ENCODE peak calls at places on chromosome 4, in eight cellular contexts. P, H, D, R, E, B, Y and Q are unnamed samples.

GRCh38 chr4:106569151-106570029 is 200.8 kb upstream of the GIMD1 start:
- DNase-seq in P (no peak), H (no peak), D (no peak), R (no peak), E (no peak), B (no peak), Y (no peak), Q (no peak)

GRCh38 chr4:81422591-81422990 is 49.1 kb downstream of the RASGEF1B start:
- DNase-seq in P (no peak), H (no peak), D (no peak), R (no peak), E (no peak), B (no peak), Y (no peak), Q (no peak)

GRCh38 chr4:158729716-158730559 is 6.7 kb upstream of the PPID start:
- DNase-seq in P (peak), H (no peak), D (peak), R (peak), E (peak), B (peak), Y (peak), Q (peak)

GRCh38 chr4:48341776-48342558 is 638 bp downstream of the SLAIN2 start:
- DNase-seq in P (peak), H (peak), D (peak), R (peak), E (peak), B (peak), Y (no peak), Q (peak)

GRCh38 chr4:137819964-137820383 is 287.7 kb upstream of the PCDH18 start:
- DNase-seq in P (no peak), H (no peak), D (peak), R (peak), E (no peak), B (peak), Y (peak), Q (peak)

GRCh38 chr4:82201805-82202636 is 171.8 kb downstream of the HNRNPD start:
- DNase-seq in P (peak), H (no peak), D (peak), R (peak), E (no peak), B (peak), Y (no peak), Q (peak)

GRCh38 chr4:150960818-150961217 is 54.3 kb downstream of the LRBA start:
- DNase-seq in P (no peak), H (peak), D (peak), R (no peak), E (no peak), B (peak), Y (no peak), Q (peak)

GRCh38 chr4:3401436-3402171 is 40.2 kb upstream of the HGFAC start:
- DNase-seq in P (no peak), H (no peak), D (no peak), R (peak), E (no peak), B (no peak), Y (no peak), Q (no peak)

GRCh38 chr4:73309211-73309610 is 50.6 kb upstream of the ANKRD17 start:
- DNase-seq in P (no peak), H (no peak), D (peak), R (peak), E (no peak), B (no peak), Y (no peak), Q (no peak)

GRCh38 chr4:25621027-25621930 is 34.4 kb upstream of the SLC34A2 start:
- DNase-seq in P (no peak), H (no peak), D (no peak), R (no peak), E (no peak), B (no peak), Y (peak), Q (no peak)

GRCh38 chr4:110663738-110664444 is 41.0 kb upstream of the PITX2 start:
- DNase-seq in P (no peak), H (no peak), D (peak), R (peak), E (no peak), B (no peak), Y (peak), Q (no peak)

GRCh38 chr4:87132035-87132434 is 88.4 kb downstream of the KLHL8 start:
- DNase-seq in P (no peak), H (no peak), D (no peak), R (no peak), E (no peak), B (no peak), Y (no peak), Q (no peak)

GRCh38 chr4:84238247-84239090 is 260.6 kb downstream of the NKX6-1 start:
- DNase-seq in P (no peak), H (no peak), D (peak), R (peak), E (no peak), B (no peak), Y (no peak), Q (no peak)

GRCh38 chr4:118879409-118879808 is 9.2 kb upstream of the SYNPO2 start:
- DNase-seq in P (no peak), H (no peak), D (no peak), R (no peak), E (no peak), B (no peak), Y (no peak), Q (no peak)

GRCh38 chr4:137685357-137685756 is 153.1 kb upstream of the PCDH18 start:
- DNase-seq in P (no peak), H (no peak), D (no peak), R (peak), E (no peak), B (no peak), Y (no peak), Q (no peak)

GRCh38 chr4:78588894-78589545 is 37.5 kb downstream of the ANXA3 start:
- DNase-seq in P (no peak), H (no peak), D (peak), R (no peak), E (no peak), B (no peak), Y (no peak), Q (no peak)

GRCh38 chr4:86558799-86559198 is 35.3 kb upstream of the PTPN13 start:
- DNase-seq in P (no peak), H (no peak), D (no peak), R (peak), E (no peak), B (no peak), Y (no peak), Q (no peak)

GRCh38 chr4:123597586-123597985 is 201.0 kb downstream of the SPRY1 start:
- DNase-seq in P (no peak), H (no peak), D (peak), R (peak), E (no peak), B (no peak), Y (no peak), Q (no peak)

GRCh38 chr4:67749286-67749685 is 4.9 kb downstream of the GNRHR start:
- DNase-seq in P (no peak), H (no peak), D (no peak), R (no peak), E (no peak), B (no peak), Y (no peak), Q (no peak)

GRCh38 chr4:121943941-121944340 is 7.9 kb downstream of the TRPC3 start:
- DNase-seq in P (no peak), H (no peak), D (no peak), R (no peak), E (no peak), B (peak), Y (no peak), Q (peak)

GRCh38 chr4:95077864-95078263 is 320.1 kb downstream of the BMPR1B start:
- DNase-seq in P (no peak), H (no peak), D (no peak), R (peak), E (no peak), B (no peak), Y (no peak), Q (no peak)

GRCh38 chr4:45317276-45317675 is 590.9 kb upstream of the GNPDA2 start:
- DNase-seq in P (no peak), H (no peak), D (peak), R (peak), E (no peak), B (no peak), Y (no peak), Q (no peak)

GRCh38 chr4:106256190-106256589 is 59.8 kb downstream of the TBCK start:
- DNase-seq in P (no peak), H (no peak), D (no peak), R (no peak), E (no peak), B (no peak), Y (no peak), Q (no peak)

GRCh38 chr4:184732126-184732525 is 1.8 kb downstream of the CENPU start:
- DNase-seq in P (no peak), H (no peak), D (no peak), R (no peak), E (no peak), B (no peak), Y (no peak), Q (no peak)

GRCh38 chr4:87560802-87561201 is 31.6 kb upstream of the SPARCL1 start:
- DNase-seq in P (no peak), H (no peak), D (no peak), R (no peak), E (no peak), B (no peak), Y (no peak), Q (no peak)

GRCh38 chr4:127642169-127642568 is 9.4 kb downstream of the INTU start:
- DNase-seq in P (no peak), H (no peak), D (no peak), R (no peak), E (no peak), B (no peak), Y (no peak), Q (no peak)

GRCh38 chr4:153519677-153520076 is 53.5 kb downstream of the TMEM131L start:
- DNase-seq in P (no peak), H (no peak), D (no peak), R (no peak), E (no peak), B (no peak), Y (no peak), Q (no peak)

GRCh38 chr4:42050850-42051249 is 60.5 kb downstream of the SLC30A9 start:
- DNase-seq in P (no peak), H (no peak), D (peak), R (no peak), E (no peak), B (no peak), Y (no peak), Q (no peak)

GRCh38 chr4:26267087-26267486 is 53.7 kb upstream of the RBPJ start:
- DNase-seq in P (no peak), H (no peak), D (peak), R (no peak), E (no peak), B (no peak), Y (no peak), Q (no peak)

GRCh38 chr4:140096921-140097320 is 57.1 kb downstream of the MAML3 start:
- DNase-seq in P (no peak), H (no peak), D (peak), R (no peak), E (no peak), B (no peak), Y (no peak), Q (no peak)

GRCh38 chr4:53638919-53639318 is 47.6 kb upstream of the LNX1 start:
- DNase-seq in P (no peak), H (no peak), D (no peak), R (no peak), E (no peak), B (no peak), Y (no peak), Q (no peak)

GRCh38 chr4:184475096-184475461 is 729 bp upstream of the IRF2 start:
- DNase-seq in P (peak), H (no peak), D (peak), R (no peak), E (peak), B (peak), Y (no peak), Q (peak)

GRCh38 chr4:48162162-48162561 is 28.1 kb upstream of the TXK start:
- DNase-seq in P (no peak), H (no peak), D (peak), R (peak), E (no peak), B (no peak), Y (no peak), Q (no peak)

GRCh38 chr4:2560167-2560566 is 23.7 kb downstream of the FAM193A start:
- DNase-seq in P (no peak), H (no peak), D (no peak), R (no peak), E (no peak), B (no peak), Y (no peak), Q (no peak)

GRCh38 chr4:16916719-16917337 is 18.4 kb upstream of the LDB2 start:
- DNase-seq in P (peak), H (peak), D (peak), R (peak), E (peak), B (peak), Y (no peak), Q (peak)

GRCh38 chr4:102454981-102455690 is 46.0 kb upstream of the NFKB1 start:
- DNase-seq in P (no peak), H (no peak), D (no peak), R (no peak), E (no peak), B (no peak), Y (no peak), Q (no peak)
- TF ChIP-seq CTCF in P (no peak), H (no peak), D (no peak), R (no peak), E (no peak), B (no peak), Y (no peak), Q (no peak)

GRCh38 chr4:52529983-52530382 is 129.1 kb downstream of the USP46 start:
- DNase-seq in P (no peak), H (no peak), D (no peak), R (no peak), E (no peak), B (no peak), Y (no peak), Q (no peak)
- TF ChIP-seq CTCF in P (no peak), H (no peak), D (no peak), R (no peak), E (no peak), B (no peak), Y (no peak), Q (no peak)

DNA sequence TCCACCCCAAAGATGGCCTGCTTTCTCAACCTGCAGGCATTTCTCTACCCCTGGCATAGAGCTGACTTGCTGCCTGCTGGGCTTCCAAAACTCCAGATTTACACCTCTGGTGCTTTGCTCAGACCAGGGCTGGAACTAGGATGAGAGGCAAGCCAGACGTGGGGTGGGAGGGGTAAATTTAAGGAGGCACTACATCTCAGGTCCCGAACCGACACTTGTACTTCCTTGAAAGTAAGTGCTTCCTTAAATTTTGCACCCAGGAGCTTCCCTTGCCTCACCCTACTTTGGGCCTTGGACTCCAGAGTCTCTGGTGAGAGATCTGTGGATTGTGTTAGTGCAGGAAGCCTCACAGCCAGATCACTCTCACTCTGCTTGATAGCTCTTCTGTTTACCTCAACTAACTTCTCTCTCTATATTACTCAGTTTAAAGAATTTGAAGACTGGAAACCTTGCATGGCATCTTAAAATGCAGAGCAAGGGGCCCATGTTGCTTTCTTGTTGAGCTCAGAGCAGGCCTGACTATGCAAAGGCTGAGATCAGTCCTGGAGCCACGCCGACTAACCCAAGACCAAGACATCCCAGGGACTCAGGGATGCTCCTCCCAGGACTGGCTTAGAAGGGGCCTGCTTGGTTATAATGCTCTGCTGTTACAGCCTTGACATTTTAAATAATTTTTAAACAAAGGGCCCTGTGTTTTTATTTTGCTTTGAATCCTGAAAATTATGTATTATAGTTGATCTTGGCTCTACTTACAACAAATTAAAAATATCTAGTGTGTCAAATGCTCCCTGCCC is 145.0 kb upstream of the LEF1 start:
- DNase-seq in P (no peak), H (no peak), D (no peak), R (no peak), E (no peak), B (no peak), Y (no peak), Q (no peak)
- TF ChIP-seq CTCF in P (no peak), H (no peak), D (no peak), R (no peak), E (no peak), B (no peak), Y (no peak), Q (no peak)

GRCh38 chr4:15779336-15779735 is 1.2 kb downstream of the CD38 start:
- DNase-seq in P (no peak), H (no peak), D (peak), R (peak), E (no peak), B (no peak), Y (peak), Q (peak)
- TF ChIP-seq CTCF in P (peak), H (peak), D (peak), R (peak), E (no peak), B (no peak), Y (peak), Q (no peak)

GRCh38 chr4:88820723-88821368 is 123.2 kb upstream of the NAP1L5 start:
- DNase-seq in P (no peak), H (no peak), D (no peak), R (no peak), E (no peak), B (no peak), Y (no peak), Q (no peak)

GRCh38 chr4:88818650-88819470 is 121.2 kb upstream of the NAP1L5 start:
- DNase-seq in P (no peak), H (no peak), D (peak), R (peak), E (peak), B (peak), Y (peak), Q (peak)

GRCh38 chr4:88822034-88822433 is 124.4 kb upstream of the NAP1L5 start:
- DNase-seq in P (no peak), H (no peak), D (no peak), R (no peak), E (no peak), B (no peak), Y (no peak), Q (no peak)

GRCh38 chr4:88814043-88814617 is 116.5 kb upstream of the NAP1L5 start:
- DNase-seq in P (no peak), H (no peak), D (no peak), R (no peak), E (no peak), B (peak), Y (no peak), Q (no peak)

DNA sequence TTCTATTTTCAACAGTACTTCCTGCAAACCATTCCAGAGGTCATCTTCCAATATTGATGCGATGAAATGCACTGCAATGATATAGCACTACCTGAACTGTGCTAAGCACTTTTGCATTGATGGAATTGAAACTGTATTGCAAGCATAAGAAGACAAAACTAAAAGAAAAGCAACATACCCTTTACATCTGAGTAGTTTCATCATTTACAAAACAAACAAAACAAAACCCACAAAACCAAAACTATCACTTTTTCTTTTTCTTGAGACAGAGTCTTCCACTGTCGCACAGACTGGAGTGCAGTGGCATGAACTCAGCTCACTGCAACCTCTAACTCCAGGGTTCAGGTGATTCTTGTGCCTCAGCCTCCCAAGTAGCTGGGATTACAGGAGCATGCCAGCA is 120.1 kb upstream of the NAP1L5 start:
- DNase-seq in P (no peak), H (no peak), D (no peak), R (no peak), E (no peak), B (no peak), Y (no peak), Q (no peak)
- TF ChIP-seq CTCF in P (no peak), H (no peak), D (no peak), R (no peak), E (no peak), B (no peak), Y (no peak), Q (no peak)

GRCh38 chr4:99201687-99202086 is 17.4 kb downstream of the ADH6 start:
- DNase-seq in P (no peak), H (no peak), D (peak), R (peak), E (no peak), B (no peak), Y (no peak), Q (no peak)
- TF ChIP-seq CTCF in P (no peak), H (no peak), D (peak), R (no peak), E (no peak), B (no peak), Y (no peak), Q (no peak)

GRCh38 chr4:60923075-60923474 is 277.1 kb upstream of the ADGRL3 start:
- DNase-seq in P (no peak), H (no peak), D (no peak), R (no peak), E (no peak), B (no peak), Y (no peak), Q (no peak)

DNA sequence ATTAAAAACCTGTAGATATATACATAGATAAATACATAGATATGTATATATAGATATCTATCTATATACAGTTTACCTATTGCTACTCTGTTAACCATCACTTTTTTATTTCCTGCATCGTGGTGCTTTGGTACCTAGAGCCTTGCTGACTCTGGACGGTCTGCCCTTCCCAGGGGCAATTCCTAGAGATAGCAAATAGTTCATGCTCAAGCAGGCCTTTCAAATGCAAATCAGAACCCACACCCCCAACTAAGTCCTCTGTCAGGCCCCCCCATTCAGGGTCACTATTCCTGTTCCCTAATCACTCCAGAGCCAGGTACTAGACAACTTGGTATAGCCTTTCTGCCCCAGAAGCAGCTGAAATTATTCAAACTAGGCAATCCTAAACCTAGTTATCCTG is 273.5 kb upstream of the ADGRL3 start:
- DNase-seq in P (no peak), H (no peak), D (no peak), R (no peak), E (no peak), B (no peak), Y (no peak), Q (no peak)
- TF ChIP-seq CTCF in P (no peak), H (no peak), D (no peak), R (no peak), E (no peak), B (no peak), Y (no peak), Q (no peak)